ENCODE peak calls at places on chromosomes 11 and 22, in ten cellular contexts. V is Calu3; B is fibroblast of gingiva; O is stimulated activated CD8-positive, alpha-beta memory T cell treated with anti-CD3 and anti-CD28 coated beads, Interleukin-7, amount 100 ng/mL, for 24 hours; I is activated CD4-positive, alpha-beta memory T cell treated with anti-CD3 and anti-CD28 coated beads, Interleukin-2, amount 10 ng/mL, durations not matched to agents 7 days and 5 days; Q is fibroblast of lung; A is activated CD4-positive, alpha-beta T cell treated with anti-CD3 and anti-CD28 coated beads for 36 hours; N is retina; J is choroid plexus epithelial cell; E is anterior cingulate cortex. X is an unnamed sample.

GRCh38 chr11:59267196-59267595 is 54.5 kb upstream of the MPEG1 start:
- DNase-seq in V (no peak), B (no peak), O (no peak), I (no peak), Q (no peak), A (no peak), N (no peak), J (no peak), E (no peak), X (peak)

GRCh38 chr11:2400069-2400760 is at the start of gene TSSC4:
- DNase-seq in V (peak), B (peak), O (peak), I (peak), Q (peak), A (peak), N (peak), J (peak), E (peak), X (peak)

GRCh38 chr11:71244116-71244815 is 8.1 kb downstream of the SHANK2 start:
- DNase-seq in V (no peak), B (peak), O (no peak), I (no peak), Q (no peak), A (no peak), N (no peak), J (peak), E (no peak), X (no peak)

GRCh38 chr11:18369398-18369797 is 25.0 kb upstream of the LDHA start:
- DNase-seq in V (no peak), B (no peak), O (no peak), I (no peak), Q (no peak), A (no peak), N (no peak), J (no peak), E (no peak), X (no peak)

GRCh38 chr11:31387379-31387778 is 17.7 kb downstream of the DNAJC24 start:
- DNase-seq in V (no peak), B (peak), O (no peak), I (no peak), Q (peak), A (no peak), N (no peak), J (peak), E (no peak), X (no peak)

GRCh38 chr11:58316142-58316541 is 42.7 kb downstream of the OR5B17 start:
- DNase-seq in V (no peak), B (no peak), O (no peak), I (no peak), Q (peak), A (no peak), N (no peak), J (peak), E (no peak), X (no peak)

GRCh38 chr22:20610757-20611156 is 103.3 kb downstream of the MED15 start:
- DNase-seq in V (no peak), B (no peak), O (no peak), I (no peak), Q (no peak), A (no peak), N (no peak), J (no peak), E (no peak), X (no peak)

GRCh38 chr11:64119748-64120147 is 46.2 kb downstream of the MACROD1 start:
- DNase-seq in V (no peak), B (no peak), O (no peak), I (no peak), Q (no peak), A (no peak), N (no peak), J (no peak), E (no peak), X (no peak)

GRCh38 chr11:61861634-61862033 is 29.7 kb downstream of the FADS3 start:
- DNase-seq in V (no peak), B (no peak), O (no peak), I (no peak), Q (no peak), A (no peak), N (no peak), J (no peak), E (no peak), X (no peak)

GRCh38 chr11:71139516-71140205 is 112.7 kb downstream of the SHANK2 start:
- DNase-seq in V (peak), B (peak), O (no peak), I (no peak), Q (peak), A (no peak), N (no peak), J (no peak), E (peak), X (peak)

GRCh38 chr11:73059915-73060314 is 82.2 kb downstream of the FCHSD2 start:
- DNase-seq in V (no peak), B (no peak), O (no peak), I (no peak), Q (no peak), A (no peak), N (no peak), J (no peak), E (no peak), X (no peak)

GRCh38 chr11:86302092-86302793 is at the start of gene HIKESHI:
- DNase-seq in V (peak), B (peak), O (peak), I (peak), Q (peak), A (peak), N (peak), J (peak), E (peak), X (peak)

GRCh38 chr11:73784080-73784634 is 3.5 kb upstream of the MRPL48 start:
- DNase-seq in V (peak), B (no peak), O (no peak), I (no peak), Q (no peak), A (no peak), N (no peak), J (peak), E (no peak), X (no peak)